ENCODE peak calls at places on chromosomes 3 and 15, in nine cellular contexts. T is HFF-Myc, D is H9, P is progenitor cell of endocrine pancreas, W is cardiac muscle cell, J is osteocyte, Q is fibroblast of lung, X is breast epithelium, I is HCT116. K is an unnamed sample.

GRCh38 chr3:16975083-16975482 is 90.3 kb downstream of the PLCL2 start:
- DNase-seq in T (no peak), D (no peak), P (no peak), W (no peak), J (no peak), Q (no peak), X (no peak), I (no peak), K (no peak)

GRCh38 chr3:28677581-28677980 is 329.0 kb upstream of the AZI2 start:
- DNase-seq in T (no peak), D (no peak), P (no peak), W (no peak), J (no peak), Q (no peak), X (no peak), I (no peak), K (no peak)

GRCh38 chr15:63135281-63135680 is 13.6 kb downstream of the LACTB start:
- DNase-seq in T (no peak), D (no peak), P (no peak), W (peak; percentile 20), J (no peak), Q (peak; percentile 44), X (no peak), I (no peak), K (no peak)

GRCh38 chr15:57820119-57820518 is 113.6 kb downstream of the POLR2M start:
- DNase-seq in T (peak; percentile 14), D (no peak), P (no peak), W (peak; percentile 25), J (no peak), Q (peak; percentile 50), X (no peak), I (no peak), K (no peak)

GRCh38 chr3:76131396-76132153 is 346.2 kb upstream of the ZNF717 start:
- DNase-seq in T (no peak), D (no peak), P (no peak), W (peak; percentile 2), J (no peak), Q (peak; percentile 45), X (no peak), I (no peak), K (no peak)

GRCh38 chr3:152524198-152525140 is 255.7 kb downstream of the MBNL1 start:
- DNase-seq in T (peak; percentile 51), D (no peak), P (no peak), W (peak; percentile 77), J (no peak), Q (peak; percentile 29), X (no peak), I (peak; percentile 33), K (peak; percentile 57)

GRCh38 chr3:196868297-196868661 is 559 bp downstream of the SENP5 start:
- DNase-seq in T (no peak), D (peak; percentile 32), P (peak; percentile 24), W (no peak), J (no peak), Q (peak; percentile 32), X (no peak), I (no peak), K (peak; percentile 12)

GRCh38 chr15:65334586-65335231 is 30.2 kb downstream of the RNU5B-1 start:
- DNase-seq in T (no peak), D (no peak), P (no peak), W (no peak), J (no peak), Q (no peak), X (no peak), I (no peak), K (no peak)

GRCh38 chr15:70226337-70226980 is 128.7 kb upstream of the TLE3 start:
- DNase-seq in T (no peak), D (no peak), P (no peak), W (no peak), J (no peak), Q (no peak), X (no peak), I (no peak), K (no peak)

GRCh38 chr3:14481646-14482036 is 58.5 kb downstream of the GRIP2 start:
- DNase-seq in T (no peak), D (no peak), P (no peak), W (no peak), J (no peak), Q (no peak), X (no peak), I (no peak), K (no peak)

GRCh38 chr3:177322846-177323245 is 125.6 kb upstream of the TBL1XR1 start:
- DNase-seq in T (no peak), D (no peak), P (no peak), W (no peak), J (no peak), Q (no peak), X (no peak), I (no peak), K (no peak)

GRCh38 chr3:197309528-197310361 is 11.3 kb upstream of the DLG1 start:
- DNase-seq in T (no peak), D (no peak), P (no peak), W (peak; percentile 93), J (no peak), Q (peak; percentile 95), X (no peak), I (peak; percentile 28), K (peak; percentile 56)

GRCh38 chr15:31843426-31844055 is 186.8 kb upstream of the CHRNA7 start:
- DNase-seq in T (no peak), D (no peak), P (no peak), W (no peak), J (peak; percentile 48), Q (no peak), X (no peak), I (no peak), K (no peak)

GRCh38 chr3:15332405-15333098 is at the start of gene SH3BP5:
- DNase-seq in T (no peak), D (peak; percentile 81), P (peak; percentile 60), W (peak; percentile 74), J (peak; percentile 88), Q (peak; percentile 68), X (peak; percentile 72), I (peak; percentile 26), K (peak; percentile 77)

GRCh38 chr15:33451385-33451784 is 140.6 kb downstream of the RYR3 start:
- DNase-seq in T (no peak), D (no peak), P (no peak), W (no peak), J (no peak), Q (no peak), X (no peak), I (no peak), K (no peak)

GRCh38 chr15:85618956-85619491 is 175.7 kb downstream of the KLHL25 start:
- DNase-seq in T (peak; percentile 84), D (peak; percentile 56), P (no peak), W (peak; percentile 98), J (peak; percentile 85), Q (peak; percentile 98), X (no peak), I (no peak), K (peak; percentile 58)

GRCh38 chr3:66038726-66039589 is at the start of gene MAGI1:
- DNase-seq in T (peak; percentile 76), D (peak; percentile 96), P (peak; percentile 85), W (peak; percentile 98), J (peak; percentile 96), Q (peak; percentile 96), X (peak; percentile 88), I (peak; percentile 88), K (peak; percentile 94)

DNA sequence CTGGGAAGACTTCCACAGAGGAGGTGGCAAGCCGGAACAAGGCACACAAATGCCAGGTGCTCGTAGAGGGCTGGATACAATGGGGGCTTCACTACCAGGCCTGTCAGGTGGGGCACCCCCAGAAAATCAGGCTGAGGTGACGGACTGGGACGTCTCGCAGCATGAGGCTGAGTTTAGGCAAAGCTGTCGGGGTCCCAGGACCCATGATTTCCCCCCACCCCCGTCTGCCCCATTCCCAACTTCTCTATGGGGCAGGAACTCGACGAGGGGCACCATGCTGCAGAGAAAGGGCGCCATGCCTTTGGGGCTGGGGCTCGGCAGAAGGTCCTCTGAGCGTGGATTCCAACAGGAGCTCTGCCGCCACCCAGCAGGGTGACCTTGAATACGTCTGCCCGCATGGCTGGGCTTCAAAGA is 65.7 kb upstream of the HES1 start:
- DNase-seq in T (no peak), D (no peak), P (no peak), W (no peak), J (no peak), Q (no peak), X (no peak), I (no peak), K (no peak)
- TF ChIP-seq CTCF in T (no peak), D (no peak), P (no peak), W (no peak), J (no peak), Q (no peak), X (no peak), I (no peak), K (no peak)

DNA sequence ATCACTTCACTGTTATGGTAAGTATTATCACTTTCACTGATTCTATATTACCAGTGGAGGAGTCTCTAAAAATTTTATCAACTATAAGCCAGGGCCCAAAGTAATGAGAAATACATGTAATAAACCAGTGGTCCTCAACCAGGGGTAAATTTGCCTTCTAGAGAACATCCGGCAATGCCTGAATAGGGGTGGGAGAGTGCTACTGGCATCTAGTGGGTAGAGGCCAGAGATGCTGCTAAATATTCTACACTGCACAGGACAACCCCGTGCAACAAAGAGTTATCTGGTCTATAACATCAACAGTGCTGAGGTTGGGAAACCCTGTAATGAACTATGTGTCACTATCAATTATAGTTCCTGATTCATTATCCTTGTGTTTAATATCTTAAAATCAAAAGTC is 2.2 kb downstream of the LYSMD2 start:
- DNase-seq in T (no peak), D (no peak), P (no peak), W (no peak), J (no peak), Q (no peak), X (no peak), I (no peak), K (no peak)
- TF ChIP-seq CTCF in T (peak; percentile 7), D (peak; percentile 13), P (no peak), W (no peak), J (no peak), Q (no peak), X (no peak), I (no peak), K (no peak)

DNA sequence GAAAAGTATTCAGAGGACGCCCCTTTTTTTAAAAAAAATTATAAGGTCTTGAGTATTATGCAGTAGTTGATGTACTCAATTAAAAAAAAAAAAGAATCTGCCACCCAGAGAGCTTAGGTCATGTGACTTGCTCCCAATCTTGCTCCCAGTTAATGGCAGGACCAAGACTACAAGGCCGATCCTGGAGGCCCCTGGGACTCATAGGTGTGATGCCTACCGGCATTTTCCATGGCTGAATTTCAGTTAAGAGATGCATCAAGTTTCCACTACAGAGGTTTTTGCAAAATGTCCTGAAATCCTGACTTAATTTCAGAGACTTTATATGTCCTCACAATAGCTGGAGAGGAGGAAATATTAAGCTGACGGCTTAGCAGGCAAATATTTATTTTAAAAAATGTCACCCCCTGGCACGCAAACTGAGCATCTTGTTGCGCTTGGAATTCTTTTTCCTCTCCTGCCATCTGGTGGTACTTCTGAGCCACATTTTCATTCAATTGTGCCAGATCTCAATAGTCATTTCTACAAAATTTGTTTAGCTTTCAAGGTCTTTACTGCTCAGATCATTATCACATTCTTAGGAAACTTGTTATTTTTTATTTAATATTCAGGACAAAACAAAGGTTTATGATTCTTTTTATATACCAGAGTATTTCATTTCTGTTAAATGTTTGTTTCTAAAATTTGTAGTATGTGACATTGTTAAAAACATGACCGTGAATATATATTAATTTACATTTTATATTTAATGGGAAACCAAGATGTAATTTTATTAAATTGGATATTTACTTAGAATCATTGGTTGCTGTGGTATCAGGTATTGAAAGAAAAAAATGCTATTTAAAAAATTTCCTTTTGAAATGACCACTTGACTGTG is 189.1 kb upstream of the THRB start:
- DNase-seq in T (peak; percentile 56), D (no peak), P (no peak), W (peak; percentile 80), J (no peak), Q (peak; percentile 56), X (no peak), I (peak; percentile 28), K (peak; percentile 35)
- TF ChIP-seq CTCF in T (peak; percentile 55), D (peak; percentile 72), P (peak; percentile 74), W (peak; percentile 71), J (peak; percentile 79), Q (peak; percentile 70), X (peak; percentile 54), I (peak; percentile 50), K (peak; percentile 45)

GRCh38 chr3:140579260-140579659 is 98.6 kb upstream of the TRIM42 start:
- DNase-seq in T (no peak), D (no peak), P (no peak), W (no peak), J (no peak), Q (no peak), X (no peak), I (no peak), K (no peak)
- TF ChIP-seq CTCF in T (no peak), D (no peak), P (no peak), W (no peak), J (no peak), Q (no peak), X (no peak), I (peak; percentile 7), K (peak; percentile 24)